ENCODE peak calls at places on chromosome 19, in ten cellular contexts. One of them, this sample, is unnamed.

GRCh38 chr19:11738746-11739620 is at the start of gene ZNF823:
- DNase-seq in heart left ventricle: peak
- DNase-seq in mesendoderm: peak
- DNase-seq in hypothalamus: peak
- DNase-seq in immature natural killer cell: peak
- DNase-seq in epithelial cell of esophagus: peak
- DNase-seq in CD8-positive, alpha-beta T cell: peak
- DNase-seq in activated T-cell treated with anti-CD3 and anti-CD28 coated beads for 1 hour: peak
- DNase-seq in germinal center: peak
- DNase-seq in naive B cell: peak
- DNase-seq in this sample: peak

GRCh38 chr19:49333426-49334288 is 1.5 kb upstream of the CD37 start:
- DNase-seq in heart left ventricle: no peak
- DNase-seq in mesendoderm: no peak
- DNase-seq in hypothalamus: no peak
- DNase-seq in immature natural killer cell: peak
- DNase-seq in epithelial cell of esophagus: peak
- DNase-seq in CD8-positive, alpha-beta T cell: peak
- DNase-seq in activated T-cell treated with anti-CD3 and anti-CD28 coated beads for 1 hour: peak
- DNase-seq in germinal center: peak
- DNase-seq in naive B cell: peak
- DNase-seq in this sample: peak

GRCh38 chr19:40217027-40217810 is 965 bp downstream of the TTC9B start:
- DNase-seq in heart left ventricle: no peak
- DNase-seq in mesendoderm: peak
- DNase-seq in hypothalamus: no peak
- DNase-seq in immature natural killer cell: peak
- DNase-seq in epithelial cell of esophagus: peak
- DNase-seq in CD8-positive, alpha-beta T cell: no peak
- DNase-seq in activated T-cell treated with anti-CD3 and anti-CD28 coated beads for 1 hour: no peak
- DNase-seq in germinal center: peak
- DNase-seq in naive B cell: no peak
- DNase-seq in this sample: no peak

GRCh38 chr19:367561-367960 is 23.0 kb upstream of the MIER2 start:
- DNase-seq in heart left ventricle: no peak
- DNase-seq in mesendoderm: no peak
- DNase-seq in hypothalamus: no peak
- DNase-seq in immature natural killer cell: no peak
- DNase-seq in epithelial cell of esophagus: no peak
- DNase-seq in CD8-positive, alpha-beta T cell: no peak
- DNase-seq in activated T-cell treated with anti-CD3 and anti-CD28 coated beads for 1 hour: no peak
- DNase-seq in germinal center: no peak
- DNase-seq in naive B cell: no peak
- DNase-seq in this sample: no peak

GRCh38 chr19:48874309-48875135 is 2.3 kb downstream of the PPP1R15A start:
- DNase-seq in heart left ventricle: no peak
- DNase-seq in mesendoderm: no peak
- DNase-seq in hypothalamus: peak
- DNase-seq in immature natural killer cell: no peak
- DNase-seq in epithelial cell of esophagus: peak
- DNase-seq in CD8-positive, alpha-beta T cell: peak
- DNase-seq in activated T-cell treated with anti-CD3 and anti-CD28 coated beads for 1 hour: no peak
- DNase-seq in germinal center: peak
- DNase-seq in naive B cell: peak
- DNase-seq in this sample: no peak

GRCh38 chr19:54708781-54709180 is 15.5 kb upstream of the KIR3DL3 start:
- DNase-seq in heart left ventricle: no peak
- DNase-seq in mesendoderm: no peak
- DNase-seq in hypothalamus: no peak
- DNase-seq in immature natural killer cell: no peak
- DNase-seq in epithelial cell of esophagus: no peak
- DNase-seq in CD8-positive, alpha-beta T cell: no peak
- DNase-seq in activated T-cell treated with anti-CD3 and anti-CD28 coated beads for 1 hour: no peak
- DNase-seq in germinal center: no peak
- DNase-seq in naive B cell: no peak
- DNase-seq in this sample: no peak

GRCh38 chr19:13899912-13900584 is 5.9 kb downstream of the BRME1 start:
- DNase-seq in heart left ventricle: no peak
- DNase-seq in mesendoderm: no peak
- DNase-seq in hypothalamus: no peak
- DNase-seq in immature natural killer cell: no peak
- DNase-seq in epithelial cell of esophagus: no peak
- DNase-seq in CD8-positive, alpha-beta T cell: no peak
- DNase-seq in activated T-cell treated with anti-CD3 and anti-CD28 coated beads for 1 hour: no peak
- DNase-seq in germinal center: no peak
- DNase-seq in naive B cell: no peak
- DNase-seq in this sample: no peak

GRCh38 chr19:48807590-48808308 is 3.1 kb downstream of the BCAT2 start:
- DNase-seq in heart left ventricle: no peak
- DNase-seq in mesendoderm: no peak
- DNase-seq in hypothalamus: no peak
- DNase-seq in immature natural killer cell: no peak
- DNase-seq in epithelial cell of esophagus: no peak
- DNase-seq in CD8-positive, alpha-beta T cell: no peak
- DNase-seq in activated T-cell treated with anti-CD3 and anti-CD28 coated beads for 1 hour: no peak
- DNase-seq in germinal center: no peak
- DNase-seq in naive B cell: no peak
- DNase-seq in this sample: no peak

This sample was measured in GM06990.